ENCODE peak calls at places on chromosomes 13 and 19, in six cellular contexts. L, Q, J, V, Z and M are unnamed samples.

GRCh38 chr13:109371066-109371465 is 415.3 kb downstream of the IRS2 start:
- DNase-seq in J (no peak), Z (no peak), L (peak; percentile 18), Q (no peak), V (no peak), M (no peak)

GRCh38 chr13:77988355-77988754 is 69.7 kb upstream of the EDNRB start:
- DNase-seq in J (no peak), Q (no peak), V (no peak), L (no peak), Z (no peak), M (no peak)

GRCh38 chr13:98890186-98890585 is 87.7 kb downstream of the DOCK9 start:
- DNase-seq in L (no peak), J (no peak), Z (no peak), Q (no peak), V (no peak), M (no peak)

GRCh38 chr19:32809754-32810153 is 59.8 kb downstream of the SLC7A9 start:
- DNase-seq in J (no peak), L (no peak), Z (no peak), Q (no peak), V (no peak), M (no peak)

GRCh38 chr19:44757735-44758505 is 9.4 kb downstream of the BCL3 start:
- DNase-seq in Z (no peak), L (peak; percentile 87), J (no peak), Q (no peak), V (no peak), M (no peak)

GRCh38 chr13:21061077-21061945 is at the start of gene LATS2:
- DNase-seq in Q (peak; percentile 87), Z (peak; percentile 82), L (peak; percentile 62), J (peak; percentile 33), V (peak; percentile 86), M (peak; percentile 94)

GRCh38 chr13:29978211-29978610 is 127.8 kb upstream of the UBL3 start:
- DNase-seq in L (no peak), Q (no peak), Z (no peak), V (no peak), J (no peak), M (no peak)

GRCh38 chr13:110486061-110486780 is 75.3 kb downstream of the RAB20 start:
- DNase-seq in J (no peak), Q (no peak), V (no peak), L (no peak), Z (no peak), M (no peak)

GRCh38 chr13:111171629-111172028 is 56.5 kb downstream of the ARHGEF7 start:
- DNase-seq in Q (peak; percentile 83), L (no peak), V (no peak), J (no peak), Z (no peak), M (no peak)

GRCh38 chr13:97521726-97522125 is 87.8 kb downstream of the RAP2A start:
- DNase-seq in V (no peak), Q (peak; percentile 20), Z (no peak), L (no peak), J (no peak), M (no peak)

GRCh38 chr13:33524086-33524485 is 238.5 kb upstream of the STARD13 start:
- DNase-seq in Z (no peak), L (no peak), V (no peak), J (no peak), Q (no peak), M (no peak)

GRCh38 chr19:56139847-56140582 is 1.1 kb upstream of the ZNF444 start:
- DNase-seq in Z (no peak), L (no peak), Q (no peak), J (no peak), V (peak; percentile 68), M (no peak)

GRCh38 chr19:49514151-49514550 is 1.7 kb downstream of the FCGRT start:
- DNase-seq in J (no peak), V (no peak), L (no peak), Z (no peak), Q (no peak), M (no peak)

GRCh38 chr13:58302349-58302748 is 670.8 kb downstream of the PCDH17 start:
- DNase-seq in Z (no peak), Q (no peak), J (no peak), V (no peak), L (no peak), M (no peak)

GRCh38 chr13:97367016-97367415 is 67.0 kb upstream of the RAP2A start:
- DNase-seq in Z (no peak), J (no peak), V (no peak), Q (no peak), L (no peak), M (no peak)

GRCh38 chr13:99354371-99354951 is 47.3 kb upstream of the GPR183 start:
- DNase-seq in Z (no peak), J (peak; percentile 66), Q (no peak), L (no peak), V (no peak), M (peak; percentile 83)

GRCh38 chr13:61466280-61466679 is 50.6 kb upstream of the PCDH20 start:
- DNase-seq in L (no peak), V (no peak), Z (no peak), J (no peak), Q (peak; percentile 3), M (peak; percentile 33)

GRCh38 chr13:110546933-110547332 is 14.6 kb downstream of the RAB20 start:
- DNase-seq in L (no peak), Z (peak; percentile 84), Q (peak; percentile 80), V (no peak), J (no peak), M (no peak)

GRCh38 chr19:12794196-12794921 is 3.1 kb downstream of the JUNB start:
- DNase-seq in L (no peak), Z (no peak), J (no peak), Q (no peak), V (no peak), M (no peak)

GRCh38 chr19:48330012-48330681 is 4.8 kb downstream of the EMP3 start:
- DNase-seq in Z (no peak), J (peak; percentile 65), Q (no peak), L (peak; percentile 91), V (no peak), M (peak; percentile 93)

GRCh38 chr13:57314897-57315520 is 148.0 kb downstream of the PRR20E start:
- DNase-seq in J (no peak), V (no peak), L (no peak), Z (no peak), Q (no peak), M (no peak)

GRCh38 chr13:29845440-29846056 is 4.9 kb downstream of the UBL3 start:
- DNase-seq in V (no peak), L (no peak), J (no peak), Q (no peak), Z (no peak), M (no peak)

GRCh38 chr19:17075860-17076538 is 422 bp downstream of the MYO9B start:
- DNase-seq in L (no peak), Z (no peak), V (peak; percentile 48), Q (no peak), J (no peak), M (no peak)

DNA sequence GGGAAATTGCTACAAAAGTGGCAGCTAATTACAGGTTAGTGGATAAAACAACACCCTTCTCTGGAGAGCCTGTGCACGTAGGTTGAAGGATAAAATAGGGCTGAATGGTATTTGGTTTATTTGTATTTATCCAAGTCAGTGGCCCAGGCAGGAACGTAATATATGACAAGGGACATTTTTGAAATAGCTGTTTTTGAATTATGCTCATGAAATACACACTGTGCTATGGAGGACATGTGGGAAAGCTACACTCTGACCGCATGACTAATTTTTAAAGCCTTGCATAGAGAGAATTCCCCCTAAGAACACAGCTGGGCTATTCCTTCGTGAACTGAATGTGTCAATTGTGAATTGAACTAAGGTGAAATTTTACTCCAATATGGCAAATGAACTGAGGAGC is 292.1 kb upstream of the MAB21L1 start:
- DNase-seq in V (no peak), L (no peak), Z (no peak), Q (no peak), J (no peak), M (no peak)
- TF ChIP-seq JUND in V (no peak), L (no peak), Z (no peak), Q (no peak), J (no peak), M (no peak)

GRCh38 chr19:2164020-2164988 is 571 bp downstream of the DOT1L start:
- DNase-seq in J (no peak), L (no peak), Z (no peak), Q (no peak), V (no peak), M (no peak)
- TF ChIP-seq JUND in J (no peak), L (no peak), Z (no peak), Q (no peak), V (no peak), M (no peak)

GRCh38 chr19:3080281-3080680 is 13.9 kb upstream of the GNA11 start:
- DNase-seq in Z (no peak), Q (no peak), V (no peak), L (peak; percentile 27), J (no peak), M (peak; percentile 26)
- TF ChIP-seq JUND in Z (no peak), Q (no peak), V (no peak), L (no peak), J (no peak), M (no peak)

GRCh38 chr13:67369895-67370660 is 139.9 kb upstream of the PCDH9 start:
- DNase-seq in V (no peak), L (no peak), J (no peak), Z (no peak), Q (no peak), M (no peak)
- TF ChIP-seq JUND in V (no peak), L (no peak), J (no peak), Z (no peak), Q (no peak), M (no peak)

DNA sequence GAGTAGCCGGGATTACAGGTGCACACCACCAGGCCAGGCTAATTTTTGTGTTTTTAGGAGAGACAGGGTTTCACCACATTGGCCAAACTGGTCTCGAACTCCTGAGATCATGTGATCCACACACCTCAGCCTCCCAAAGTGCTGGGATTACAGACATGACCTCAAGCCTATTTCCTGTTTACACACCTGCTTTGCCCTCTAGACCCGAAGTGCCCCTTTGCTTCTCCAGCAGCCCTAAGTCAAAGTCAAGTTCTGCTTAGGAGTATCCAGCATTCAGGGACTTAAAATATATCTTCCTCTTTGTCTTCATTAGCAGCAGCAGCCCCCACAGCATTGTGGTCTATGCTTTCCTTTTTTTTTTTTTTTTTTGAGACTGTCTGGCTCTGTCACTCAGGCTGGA is 3.6 kb upstream of the POU2F2 start:
- DNase-seq in Q (no peak), J (no peak), L (no peak), Z (no peak), V (no peak), M (no peak)
- TF ChIP-seq JUND in Q (no peak), J (no peak), L (no peak), Z (no peak), V (no peak), M (no peak)